ENCODE peak calls at places on chromosomes 11 and 22, in five cellular contexts. L, S, H, R and K are unnamed samples.

GRCh38 chr22:40668611-40669390 is 10.5 kb upstream of the MCHR1 start:
- DNase-seq in L (no peak), S (no peak), H (no peak), R (peak; percentile 78), K (no peak)

GRCh38 chr11:85965202-85965601 is 103.7 kb downstream of the PICALM start:
- DNase-seq in L (no peak), S (no peak), H (no peak), R (peak; percentile 43), K (no peak)

GRCh38 chr11:134266841-134267251 is 9.3 kb upstream of the GLB1L3 start:
- DNase-seq in L (no peak), S (no peak), H (no peak), R (peak; percentile 86), K (no peak)

GRCh38 chr11:2674681-2675131 is 25.1 kb downstream of the KCNQ1OT1 start:
- DNase-seq in L (no peak), S (peak; percentile 27), H (peak; percentile 12), R (no peak), K (peak; percentile 37)

GRCh38 chr11:117972589-117973445 is 13.4 kb upstream of the IL10RA start:
- DNase-seq in L (no peak), S (no peak), H (no peak), R (no peak), K (no peak)

GRCh38 chr11:128868851-128869671 is 2.0 kb upstream of the KCNJ1 start:
- DNase-seq in L (no peak), S (no peak), H (no peak), R (no peak), K (no peak)

GRCh38 chr11:96179905-96180304 is 163.1 kb downstream of the MAML2 start:
- DNase-seq in L (no peak), S (no peak), H (no peak), R (no peak), K (no peak)

GRCh38 chr11:87368151-87368550 is 330.4 kb downstream of the TMEM135 start:
- DNase-seq in L (no peak), S (no peak), H (no peak), R (no peak), K (no peak)

GRCh38 chr22:37930270-37930951 is 23.0 kb downstream of the C22orf23 start:
- DNase-seq in L (peak; percentile 48), S (no peak), H (peak; percentile 57), R (peak; percentile 40), K (peak; percentile 79)

GRCh38 chr11:4102711-4103110 is 8.1 kb downstream of the RRM1 start:
- DNase-seq in L (no peak), S (no peak), H (no peak), R (no peak), K (no peak)

GRCh38 chr11:19849947-19850593 is 137.4 kb downstream of the NAV2 start:
- DNase-seq in L (no peak), S (no peak), H (no peak), R (no peak), K (no peak)

GRCh38 chr11:117520201-117520600 is 192.5 kb downstream of the CEP164 start:
- DNase-seq in L (no peak), S (no peak), H (peak; percentile 35), R (no peak), K (no peak)

GRCh38 chr11:79610678-79611077 is 169.8 kb upstream of the TENM4 start:
- DNase-seq in L (no peak), S (no peak), H (no peak), R (no peak), K (peak; percentile 75)

GRCh38 chr11:64556044-64556720 is 34.8 kb upstream of the SLC22A12 start:
- DNase-seq in L (no peak), S (no peak), H (no peak), R (no peak), K (no peak)

GRCh38 chr22:47445212-47445611 is 682.8 kb downstream of the TBC1D22A start:
- DNase-seq in L (no peak), S (no peak), H (no peak), R (no peak), K (no peak)

GRCh38 chr22:48979482-48979881 is 848.2 kb downstream of the BRD1 start:
- DNase-seq in L (no peak), S (no peak), H (no peak), R (no peak), K (peak; percentile 86)

GRCh38 chr22:39556970-39557811 is 13.4 kb upstream of the CACNA1I start:
- DNase-seq in L (peak; percentile 53), S (no peak), H (peak; percentile 55), R (peak; percentile 18), K (peak; percentile 66)

GRCh38 chr22:45328822-45329535 is 19.2 kb downstream of the FAM118A start:
- DNase-seq in L (peak; percentile 74), S (no peak), H (no peak), R (no peak), K (no peak)

GRCh38 chr11:118886681-118887111 is 3.0 kb downstream of the CXCR5 start:
- DNase-seq in L (no peak), S (no peak), H (no peak), R (no peak), K (no peak)

GRCh38 chr11:30917859-30918478 is 331.8 kb upstream of the MPPED2 start:
- DNase-seq in L (peak; percentile 6), S (no peak), H (peak; percentile 20), R (peak; percentile 62), K (no peak)

GRCh38 chr22:32585737-32586136 is 111.1 kb downstream of the FBXO7 start:
- DNase-seq in L (no peak), S (no peak), H (no peak), R (no peak), K (no peak)

GRCh38 chr22:50518628-50519027 is 6.8 kb downstream of the SCO2 start:
- DNase-seq in L (no peak), S (no peak), H (no peak), R (no peak), K (no peak)

GRCh38 chr11:8719260-8720190 is 36.9 kb downstream of the RPL27A start:
- DNase-seq in L (no peak), S (no peak), H (no peak), R (peak; percentile 91), K (no peak)
- H3K4me1 ChIP-seq in L (no peaks in the 10 kb centered on the region), S (peaks cover 94% of the 10 kb centered on the region), H (peaks cover 87% of the 10 kb centered on the region), R (peaks cover 64% of the 10 kb centered on the region), K (peaks cover 29% of the 10 kb centered on the region)

GRCh38 chr22:42416671-42417230 is 15.5 kb downstream of the NFAM1 start:
- DNase-seq in L (no peak), S (no peak), H (no peak), R (no peak), K (no peak)

GRCh38 chr22:42414565-42415298 is 17.5 kb downstream of the NFAM1 start:
- DNase-seq in L (no peak), S (no peak), H (no peak), R (no peak), K (no peak)

GRCh38 chr22:42408815-42409529 is 23.2 kb downstream of the NFAM1 start:
- DNase-seq in L (no peak), S (no peak), H (no peak), R (no peak), K (no peak)

GRCh38 chr22:42410708-42411107 is 21.5 kb downstream of the NFAM1 start:
- DNase-seq in L (no peak), S (no peak), H (no peak), R (no peak), K (no peak)

DNA sequence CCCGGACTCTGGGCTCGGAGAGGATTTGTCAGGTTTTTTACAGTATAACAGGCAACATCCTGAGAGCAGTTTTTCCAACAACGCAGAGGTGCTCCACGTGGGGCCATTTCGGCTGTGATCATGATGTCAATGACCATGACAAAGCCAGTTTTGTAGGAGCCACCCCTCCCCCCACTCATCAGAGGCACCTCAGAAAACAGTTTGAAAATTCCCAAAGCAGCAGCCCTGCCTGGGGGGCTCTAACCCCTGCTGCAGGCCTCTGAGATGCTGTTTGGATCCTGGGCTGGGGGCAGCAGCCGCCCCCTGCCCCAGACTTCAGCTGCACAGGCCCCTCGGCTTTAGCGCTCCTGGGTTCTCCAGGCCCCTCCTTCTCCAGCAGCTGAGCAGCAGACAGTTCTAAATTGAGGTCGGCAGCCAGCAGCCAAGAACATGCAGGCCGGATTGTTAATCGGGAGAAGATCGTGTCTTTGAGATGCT is 19.4 kb downstream of the NFAM1 start:
- DNase-seq in L (no peak), S (no peak), H (no peak), R (no peak), K (peak; percentile 78)
- H3K4me1 ChIP-seq in L (peaks cover 3% of the 10 kb centered on the region), S (no peaks in the 10 kb centered on the region), H (no peaks in the 10 kb centered on the region), R (no peaks in the 10 kb centered on the region), K (no peaks in the 10 kb centered on the region)

DNA sequence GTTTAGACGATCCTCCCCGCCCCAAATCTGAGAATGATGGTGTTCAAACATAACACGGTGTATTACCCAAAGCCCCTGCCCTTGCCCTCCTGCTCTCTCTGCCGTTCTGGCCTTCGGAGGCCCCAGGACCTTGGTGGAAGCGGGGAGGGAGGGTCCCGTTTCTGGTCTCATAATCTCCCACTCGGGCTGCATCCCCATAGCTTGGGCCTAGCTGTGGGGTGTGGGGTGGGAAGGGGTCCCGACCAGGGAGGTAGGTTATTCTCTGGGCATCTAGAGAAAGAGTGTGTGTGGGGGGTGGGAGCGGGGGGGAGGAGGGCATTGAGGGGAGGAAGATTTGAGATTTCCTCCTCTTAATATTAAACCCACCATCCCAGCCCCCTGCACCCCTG is 2.3 kb downstream of the PKNOX2 start:
- DNase-seq in L (no peak), S (no peak), H (no peak), R (no peak), K (no peak)
- H3K4me1 ChIP-seq in L (no peaks in the 10 kb centered on the region), S (peaks cover 78% of the 10 kb centered on the region), H (peaks cover 28% of the 10 kb centered on the region), R (peaks cover 33% of the 10 kb centered on the region), K (peaks cover 42% of the 10 kb centered on the region)

DNA sequence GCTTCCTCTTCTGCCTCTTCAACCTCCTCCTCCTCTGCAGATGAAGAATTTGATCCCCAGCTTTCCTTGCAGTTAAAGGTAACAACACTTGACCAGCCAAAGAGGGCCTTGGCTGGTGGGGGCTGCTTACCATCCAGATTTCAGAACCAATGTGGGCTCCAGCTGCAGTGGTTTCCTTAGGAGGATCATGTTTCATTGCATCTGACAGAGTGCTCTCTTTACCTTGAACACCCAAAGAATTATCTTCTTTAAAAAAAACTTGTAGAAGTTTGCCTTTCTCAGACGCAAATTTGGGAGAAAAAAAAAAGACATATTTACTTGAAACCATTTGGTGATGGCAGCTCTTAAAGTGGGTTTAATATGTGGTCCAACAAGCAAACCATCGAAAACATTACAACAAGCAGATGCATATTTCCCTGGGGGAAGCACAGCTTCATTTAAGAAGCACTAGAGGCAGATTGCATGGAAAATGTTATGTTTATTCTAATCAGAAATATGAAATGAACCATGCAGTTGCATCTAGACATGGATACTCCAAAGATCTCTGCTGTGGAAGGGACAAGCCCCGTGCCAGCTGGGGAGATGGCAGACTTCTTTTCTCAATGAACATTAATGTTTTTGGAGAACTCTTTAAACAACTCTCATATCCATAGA is 57.5 kb upstream of the PARVA start:
- DNase-seq in L (no peak), S (no peak), H (no peak), R (no peak), K (no peak)
- H3K4me1 ChIP-seq in L (peaks cover 32% of the 10 kb centered on the region), S (peaks cover 16% of the 10 kb centered on the region), H (no peaks in the 10 kb centered on the region), R (peaks cover 8% of the 10 kb centered on the region), K (no peaks in the 10 kb centered on the region)